ENCODE peak calls at places on chromosomes 12 and 14, in five cellular contexts. R, S, P, U and V are unnamed samples.

GRCh38 chr12:117857632-117858274 is 111.0 kb downstream of the KSR2 start:
- DNase-seq in P (no peak), U (peak), R (peak), S (no peak), V (no peak)

GRCh38 chr12:15720299-15720698 is 68.9 kb downstream of the EPS8 start:
- DNase-seq in R (no peak), S (no peak), P (no peak), U (peak), V (no peak)

GRCh38 chr12:79452906-79453305 is 237.9 kb downstream of the PAWR start:
- DNase-seq in S (no peak), U (no peak), P (peak), R (no peak), V (no peak)

GRCh38 chr12:64665506-64665905 is 55.2 kb downstream of the RASSF3 start:
- DNase-seq in S (no peak), U (no peak), R (no peak), P (no peak), V (no peak)

GRCh38 chr12:62170241-62170640 is 90.0 kb upstream of the USP15 start:
- DNase-seq in R (no peak), S (no peak), P (no peak), U (no peak), V (no peak)

GRCh38 chr12:115341442-115341841 is 657.5 kb upstream of the TBX3 start:
- DNase-seq in U (peak), R (peak), S (peak), P (no peak), V (no peak)

GRCh38 chr14:38197001-38197760 is 10.5 kb upstream of the SSTR1 start:
- DNase-seq in S (no peak), R (no peak), U (peak), P (no peak), V (no peak)

GRCh38 chr12:89702503-89702902 is 6.1 kb downstream of the ATP2B1 start:
- DNase-seq in P (no peak), U (no peak), S (no peak), R (no peak), V (no peak)

GRCh38 chr14:34766060-34766459 is 51.7 kb upstream of the CFL2 start:
- DNase-seq in U (no peak), R (peak), P (no peak), S (no peak), V (no peak)

GRCh38 chr14:69370061-69370460 is 28.0 kb downstream of the ERH start:
- DNase-seq in U (no peak), R (no peak), P (no peak), S (no peak), V (no peak)

DNA sequence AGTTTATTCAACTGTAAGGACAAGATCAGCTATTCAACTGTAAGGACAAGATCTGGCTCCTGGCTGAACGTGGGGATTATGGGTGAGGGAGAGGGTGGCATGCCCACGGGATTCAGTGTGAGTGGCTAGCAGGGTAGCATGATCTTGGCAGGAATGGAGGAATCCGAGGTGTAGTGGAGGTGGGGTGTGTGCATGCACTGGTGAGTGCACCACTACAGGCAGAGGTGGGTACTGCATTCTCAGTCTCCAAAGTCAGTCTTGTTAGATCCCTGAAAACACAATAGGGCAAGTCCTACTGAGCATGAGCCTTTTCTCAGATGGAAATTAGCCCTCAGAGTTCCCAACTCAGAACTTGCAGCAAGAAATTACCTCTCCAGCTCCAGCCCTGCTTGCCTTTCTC is 32.2 kb upstream of the DCD start:
- DNase-seq in U (peak), R (peak), S (no peak), P (no peak), V (no peak)
- TF ChIP-seq CTCF in U (peak), R (peak), S (no peak), P (peak), V (peak)

GRCh38 chr14:88078525-88078924 is 73.6 kb downstream of the GPR65 start:
- DNase-seq in R (no peak), U (no peak), P (no peak), S (no peak), V (no peak)
- TF ChIP-seq CTCF in R (no peak), U (no peak), P (no peak), S (no peak), V (no peak)

GRCh38 chr12:3122841-3123678 is 45.9 kb downstream of the TSPAN9 start:
- DNase-seq in R (no peak), S (no peak), P (no peak), U (peak), V (no peak)
- TF ChIP-seq CTCF in R (no peak), S (no peak), P (no peak), U (peak), V (peak)

GRCh38 chr12:102543494-102543893 is 63.1 kb upstream of the IGF1 start:
- DNase-seq in S (no peak), U (peak), P (no peak), R (no peak), V (no peak)
- TF ChIP-seq CTCF in S (no peak), U (no peak), P (no peak), R (no peak), V (peak)

GRCh38 chr14:59632381-59632780 is 55.8 kb upstream of the CCDC175 start:
- DNase-seq in P (no peak), U (peak), R (peak), S (no peak), V (no peak)
- TF ChIP-seq CTCF in P (peak), U (peak), R (peak), S (no peak), V (peak)

DNA sequence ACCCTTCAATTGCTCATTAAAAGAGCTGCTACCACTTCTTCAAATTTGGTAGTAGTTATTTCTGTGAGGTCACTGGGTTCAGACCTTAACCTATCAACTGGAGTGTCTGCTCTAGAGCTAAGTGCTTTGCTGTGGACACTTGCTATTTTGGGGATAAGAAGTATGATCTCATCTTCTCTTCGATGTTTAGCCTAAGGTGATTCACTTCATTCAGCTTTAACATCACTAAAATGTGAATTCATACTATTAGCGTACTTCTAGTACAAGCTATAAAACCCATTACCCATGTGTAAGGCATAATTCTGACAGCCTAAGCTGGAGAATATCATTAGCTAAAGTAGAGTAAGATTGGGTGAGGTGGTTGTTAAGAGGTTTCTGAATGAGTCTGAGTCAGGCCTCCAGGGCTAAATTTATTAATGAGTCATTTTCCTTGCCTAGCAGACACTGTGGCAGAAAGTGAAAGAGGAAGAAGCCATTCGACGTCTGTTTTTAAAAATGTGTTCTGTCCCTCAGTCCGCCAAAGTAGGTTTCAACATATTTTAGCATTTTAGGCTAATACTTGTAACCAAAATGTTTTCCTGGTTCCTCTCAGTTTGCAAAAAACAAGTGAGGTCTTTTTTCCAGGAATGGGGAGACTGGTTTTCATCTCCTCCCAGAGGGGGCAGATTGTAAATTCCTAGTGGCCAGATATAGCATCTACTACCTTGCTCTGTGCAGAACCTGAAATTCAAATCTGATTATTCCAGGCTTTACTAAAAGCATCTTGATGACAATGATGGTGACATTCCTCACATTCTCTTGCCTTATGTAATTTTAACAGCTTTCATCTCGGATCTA is 103.6 kb downstream of the SSPN start:
- DNase-seq in P (no peak), R (peak), U (peak), S (no peak), V (no peak)
- TF ChIP-seq CTCF in P (no peak), R (no peak), U (peak), S (no peak), V (peak)